ENCODE peak calls at places on chromosomes 11 and 22, in five cellular contexts. One of them, this sample, is unnamed.

GRCh38 chr11:64206457-64207246 is at the start of gene FERMT3:
- DNase-seq in A549: no peak
- DNase-seq in HS-27A: no peak
- DNase-seq in HEK293T: no peak
- DNase-seq in neural crest cell: no peak
- DNase-seq in this sample: peak; percentile 85

GRCh38 chr11:94171693-94172440 is 43.2 kb downstream of the PANX1 start:
- DNase-seq in HEK293T: peak; percentile 63
- DNase-seq in A549: peak; percentile 29
- DNase-seq in neural crest cell: no peak
- DNase-seq in HS-27A: no peak
- DNase-seq in this sample: no peak

GRCh38 chr22:38490915-38491314 is 15.2 kb downstream of the DDX17 start:
- DNase-seq in HS-27A: no peak
- DNase-seq in HEK293T: no peak
- DNase-seq in A549: no peak
- DNase-seq in neural crest cell: no peak
- DNase-seq in this sample: peak; percentile 53

GRCh38 chr22:32804036-32804435 is 2.5 kb downstream of the TIMP3 start:
- DNase-seq in HS-27A: no peak
- DNase-seq in HEK293T: no peak
- DNase-seq in A549: no peak
- DNase-seq in neural crest cell: no peak
- DNase-seq in this sample: no peak

GRCh38 chr11:72781063-72781312 is 12.9 kb downstream of the STARD10 start:
- DNase-seq in A549: no peak
- DNase-seq in neural crest cell: no peak
- DNase-seq in HS-27A: no peak
- DNase-seq in HEK293T: no peak
- DNase-seq in this sample: peak; percentile 87

GRCh38 chr11:44659641-44660040 is 67.1 kb upstream of the TSPAN18 start:
- DNase-seq in HEK293T: no peak
- DNase-seq in HS-27A: no peak
- DNase-seq in A549: no peak
- DNase-seq in neural crest cell: no peak
- DNase-seq in this sample: no peak

GRCh38 chr22:23675502-23676415 is 15.1 kb upstream of the RGL4 start:
- DNase-seq in HS-27A: no peak
- DNase-seq in A549: no peak
- DNase-seq in neural crest cell: no peak
- DNase-seq in HEK293T: no peak
- DNase-seq in this sample: peak; percentile 75

GRCh38 chr11:70628176-70628860 is 230.0 kb downstream of the CTTN start:
- DNase-seq in neural crest cell: no peak
- DNase-seq in HS-27A: no peak
- DNase-seq in HEK293T: no peak
- DNase-seq in A549: no peak
- DNase-seq in this sample: peak; percentile 56